ENCODE peak calls at places on chromosomes 3 and 15, in four cellular contexts. Q, G, C and M are unnamed samples.

GRCh38 chr3:20141841-20142240 is 44.2 kb downstream of the SGO1 start:
- DNase-seq in Q (no peak), G (peak), C (no peak), M (no peak)

GRCh38 chr15:81887913-81888312 is 157.9 kb downstream of the MEX3B start:
- DNase-seq in Q (no peak), G (peak), C (no peak), M (peak)

GRCh38 chr3:99949956-99950670 is 132.5 kb downstream of the CMSS1 start:
- DNase-seq in Q (no peak), G (no peak), C (no peak), M (no peak)

GRCh38 chr3:136938334-136938733 is 19.4 kb upstream of the IL20RB start:
- DNase-seq in Q (no peak), G (peak), C (no peak), M (no peak)

GRCh38 chr3:195150194-195151118 is 120.5 kb downstream of the XXYLT1 start:
- DNase-seq in Q (peak), G (peak), C (peak), M (no peak)

GRCh38 chr3:139935071-139935865 is at the start of gene CLSTN2:
- DNase-seq in Q (peak), G (peak), C (peak), M (peak)

GRCh38 chr3:98961161-98962155 is 60.0 kb upstream of the DCBLD2 start:
- DNase-seq in Q (no peak), G (peak), C (no peak), M (no peak)

GRCh38 chr15:85711590-85712192 is 83.0 kb downstream of the KLHL25 start:
- DNase-seq in Q (no peak), G (no peak), C (no peak), M (no peak)

GRCh38 chr3:150349314-150350097 is 58.6 kb upstream of the TSC22D2 start:
- DNase-seq in Q (no peak), G (no peak), C (no peak), M (no peak)

GRCh38 chr3:163508212-163508611 is 1570.1 kb downstream of the SI start:
- DNase-seq in Q (no peak), G (no peak), C (no peak), M (no peak)

GRCh38 chr3:48275292-48276027 is 34.6 kb downstream of the ZNF589 start:
- DNase-seq in Q (no peak), G (no peak), C (no peak), M (no peak)

GRCh38 chr15:68644088-68644904 is 65.5 kb downstream of the CORO2B start:
- DNase-seq in Q (no peak), G (peak), C (no peak), M (no peak)

GRCh38 chr15:52466134-52466701 is 62.5 kb downstream of the MYO5A start:
- DNase-seq in Q (peak), G (no peak), C (no peak), M (no peak)

GRCh38 chr15:82643992-82644391 is 3.2 kb downstream of the CPEB1 start:
- DNase-seq in Q (no peak), G (peak), C (no peak), M (no peak)

GRCh38 chr15:80217327-80217900 is 34.6 kb downstream of the CTXND1 start:
- DNase-seq in Q (no peak), G (no peak), C (no peak), M (no peak)

GRCh38 chr15:29925227-29926082 is 103.2 kb upstream of the TJP1 start:
- DNase-seq in Q (peak), G (peak), C (peak), M (peak)
- TF ChIP-seq CTCF in Q (peak), G (peak), C (peak), M (peak)

GRCh38 chr15:100687532-100688215 is 85.3 kb downstream of the ASB7 start:
- DNase-seq in Q (no peak), G (peak), C (no peak), M (peak)
- TF ChIP-seq CTCF in Q (no peak), G (no peak), C (no peak), M (no peak)

DNA sequence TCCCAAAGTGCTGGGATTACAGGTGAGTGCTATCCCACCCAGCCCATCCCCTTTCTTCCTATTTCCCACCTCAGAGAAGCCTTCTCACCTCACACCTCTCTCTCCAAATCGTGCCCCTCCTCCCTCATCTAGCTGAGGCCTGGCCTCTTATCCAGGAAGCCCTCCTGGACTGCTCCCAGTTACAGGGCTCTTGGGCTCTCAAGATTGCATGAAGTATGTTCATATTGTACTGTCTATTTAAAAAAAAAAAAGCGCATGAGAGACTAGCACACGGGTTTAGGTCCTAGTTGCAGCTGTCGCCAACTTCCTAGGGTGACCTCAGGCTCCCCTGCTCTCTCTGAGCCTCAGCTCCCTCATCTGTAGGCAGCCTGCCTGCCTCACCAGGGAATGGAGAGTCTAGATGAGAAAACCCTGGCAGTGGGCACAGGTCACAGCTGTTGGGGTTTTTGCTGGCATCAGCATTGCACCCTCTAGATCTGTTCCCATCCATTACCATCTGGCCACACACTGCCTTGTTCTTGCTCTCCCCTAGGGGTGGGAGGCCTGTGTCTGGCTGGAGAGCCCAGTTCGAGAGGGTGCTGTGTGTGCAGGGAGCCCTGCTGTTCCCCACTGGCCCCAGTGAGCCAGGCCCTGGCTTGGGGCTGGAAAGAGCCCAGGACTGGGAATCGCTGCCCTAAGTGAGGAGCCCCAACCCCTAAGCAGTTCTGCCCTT is 24.2 kb upstream of the C15orf39 start:
- DNase-seq in Q (no peak), G (peak), C (no peak), M (no peak)
- TF ChIP-seq CTCF in Q (no peak), G (peak), C (no peak), M (no peak)

GRCh38 chr15:40914486-40914885 is 14.7 kb upstream of the DLL4 start:
- DNase-seq in Q (no peak), G (no peak), C (no peak), M (no peak)
- TF ChIP-seq CTCF in Q (no peak), G (no peak), C (no peak), M (no peak)

DNA sequence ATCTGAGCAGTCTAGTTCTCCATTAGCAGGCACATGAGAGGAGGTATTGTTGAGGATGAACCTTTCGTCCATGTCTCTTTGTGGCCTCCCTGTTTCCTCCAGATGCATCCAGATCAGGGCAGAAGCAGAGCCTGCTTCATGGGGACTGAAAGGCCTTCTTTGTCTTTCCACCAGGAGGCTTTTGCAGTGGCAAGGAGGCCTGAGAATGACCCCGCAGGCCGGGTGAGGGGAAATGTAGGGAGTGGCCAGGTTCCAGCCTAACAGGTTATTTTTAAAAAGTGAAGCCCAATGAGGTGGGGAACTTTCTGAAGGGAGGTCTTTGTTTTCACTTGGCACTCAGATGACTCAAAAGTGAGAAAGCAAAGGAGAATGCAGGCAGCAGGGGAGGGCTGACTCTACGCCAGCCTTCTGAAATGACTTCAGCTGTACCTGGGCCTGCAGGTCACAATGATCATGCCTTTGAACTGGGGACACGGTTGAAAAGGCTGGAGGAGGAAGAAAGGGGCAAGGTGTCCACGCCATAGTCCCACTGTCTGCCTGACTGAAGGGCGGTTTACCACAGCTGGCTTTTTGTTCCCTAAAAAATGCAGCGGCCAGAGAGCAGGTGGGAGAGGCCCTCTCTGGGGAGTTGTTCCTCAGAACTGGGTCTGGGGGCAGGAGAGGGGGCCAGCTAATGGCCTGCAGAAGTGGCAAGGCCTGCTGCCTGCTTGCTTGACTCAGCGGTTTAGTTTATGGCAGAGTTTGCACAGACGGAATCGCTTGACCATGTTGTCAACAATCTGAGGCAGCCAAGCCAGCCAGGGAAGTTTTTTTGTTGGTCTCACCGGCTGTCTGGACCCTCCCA is 28.7 kb downstream of the CMTM7 start:
- DNase-seq in Q (no peak), G (peak), C (no peak), M (peak)
- TF ChIP-seq CTCF in Q (no peak), G (peak), C (no peak), M (no peak)

GRCh38 chr3:129313983-129314756 is 35.5 kb downstream of the HMCES start:
- DNase-seq in Q (peak), G (peak), C (no peak), M (no peak)

GRCh38 chr3:129316121-129317013 is 37.7 kb downstream of the HMCES start:
- DNase-seq in Q (peak), G (peak), C (peak), M (peak)

GRCh38 chr3:129315386-129315991 is 36.8 kb downstream of the HMCES start:
- DNase-seq in Q (peak), G (peak), C (no peak), M (no peak)

GRCh38 chr3:129313415-129313982 is 34.8 kb downstream of the HMCES start:
- DNase-seq in Q (peak), G (peak), C (no peak), M (no peak)

GRCh38 chr3:129314757-129315385 is 36.2 kb downstream of the HMCES start:
- DNase-seq in Q (peak), G (peak), C (peak), M (peak)
- TF ChIP-seq CTCF in Q (no peak), G (no peak), C (no peak), M (no peak)

GRCh38 chr15:33234019-33234418 is 39.5 kb upstream of the FMN1 start:
- DNase-seq in Q (no peak), G (peak), C (peak), M (peak)
- TF ChIP-seq CTCF in Q (peak), G (peak), C (no peak), M (peak)